ENCODE peak calls at places on chromosome 16, in four cellular contexts. B is cardiac fibroblast, A is colonic mucosa, K is tibial artery. M is an unnamed sample.
A peak's percentile ranks its signal among the peaks of the same experiment; 100 is the strongest.

GRCh38 chr16:1261131-1261917 is 5.5 kb downstream of the TPSD1 start:
- DNase-seq in B (no peak), A (no peak), K (no peak), M (no peak)

GRCh38 chr16:67445913-67446907 is 15.3 kb downstream of the HSD11B2 start:
- DNase-seq in B (no peak), A (peak; percentile 80), K (no peak), M (no peak)

GRCh38 chr16:35102780-35103403 is 1643.5 kb downstream of the TP53TG3F start:
- DNase-seq in B (no peak), A (no peak), K (no peak), M (no peak)

GRCh38 chr16:12295395-12295794 is 318.9 kb downstream of the SNX29 start:
- DNase-seq in B (no peak), A (no peak), K (no peak), M (no peak)

GRCh38 chr16:11188801-11189740 is 66.9 kb downstream of the SOCS1 start:
- DNase-seq in B (no peak), A (no peak), K (no peak), M (no peak)

GRCh38 chr16:76387994-76388393 is 110.8 kb downstream of the CNTNAP4 start:
- DNase-seq in B (no peak), A (no peak), K (no peak), M (no peak)

GRCh38 chr16:12674096-12674495 is 129.6 kb downstream of the CPPED1 start:
- DNase-seq in B (peak; percentile 68), A (no peak), K (no peak), M (peak; percentile 18)

GRCh38 chr16:56549744-56550385 is 15.0 kb upstream of the MT4 start:
- DNase-seq in B (peak; percentile 37), A (no peak), K (no peak), M (peak; percentile 15)

GRCh38 chr16:66359012-66359411 is 7.5 kb upstream of the CDH5 start:
- DNase-seq in B (peak; percentile 58), A (no peak), K (no peak), M (peak; percentile 29)

GRCh38 chr16:53142823-53143568 is 88.2 kb downstream of the CHD9 start:
- DNase-seq in B (peak; percentile 31), A (no peak), K (no peak), M (peak; percentile 35)

GRCh38 chr16:86680661-86681439 is 102.5 kb downstream of the FOXL1 start:
- DNase-seq in B (peak; percentile 80), A (no peak), K (no peak), M (no peak)

GRCh38 chr16:67934306-67935095 is 2.1 kb downstream of the PSMB10 start:
- DNase-seq in B (no peak), A (no peak), K (no peak), M (peak; percentile 26)

GRCh38 chr16:87621976-87622713 is 19.8 kb downstream of the JPH3 start:
- DNase-seq in B (no peak), A (no peak), K (no peak), M (no peak)

GRCh38 chr16:86963600-86964575 is 353.3 kb downstream of the C16orf95 start:
- DNase-seq in B (no peak), A (no peak), K (no peak), M (no peak)

GRCh38 chr16:64428463-64428862 is 693.4 kb downstream of the CDH11 start:
- DNase-seq in B (peak; percentile 72), A (no peak), K (no peak), M (peak; percentile 92)

GRCh38 chr16:84907575-84907974 is 87.8 kb downstream of the CRISPLD2 start:
- DNase-seq in B (peak; percentile 55), A (no peak), K (peak; percentile 79), M (peak; percentile 93)

GRCh38 chr16:765488-765865 is 4.9 kb downstream of the MSLN start:
- DNase-seq in B (no peak), A (no peak), K (no peak), M (no peak)

GRCh38 chr16:1291576-1291974 is 17.9 kb upstream of the UBE2I start:
- DNase-seq in B (no peak), A (no peak), K (no peak), M (no peak)

GRCh38 chr16:74836111-74836671 is 61.6 kb upstream of the FA2H start:
- DNase-seq in B (no peak), A (no peak), K (no peak), M (no peak)

GRCh38 chr16:47310792-47311211 is 150.1 kb downstream of the ITFG1 start:
- DNase-seq in B (no peak), A (no peak), K (no peak), M (no peak)

GRCh38 chr16:259814-260253 is 15.9 kb downstream of the RGS11 start:
- DNase-seq in B (no peak), A (no peak), K (no peak), M (no peak)

GRCh38 chr16:64408699-64409098 is 713.2 kb downstream of the CDH11 start:
- DNase-seq in B (no peak), A (no peak), K (no peak), M (no peak)

GRCh38 chr16:9465150-9465549 is 373.7 kb downstream of the HAPSTR1 start:
- DNase-seq in B (no peak), A (no peak), K (no peak), M (no peak)

GRCh38 chr16:265711-266110 is 10.0 kb downstream of the RGS11 start:
- DNase-seq in B (no peak), A (no peak), K (no peak), M (no peak)

GRCh38 chr16:3035289-3035971 is 1.3 kb downstream of the BICDL2 start:
- DNase-seq in B (no peak), A (no peak), K (no peak), M (no peak)

GRCh38 chr16:13068912-13069583 is 167.7 kb downstream of the SHISA9 start:
- DNase-seq in B (no peak), A (no peak), K (no peak), M (no peak)

GRCh38 chr16:51982715-51983680 is 563.9 kb downstream of the TOX3 start:
- DNase-seq in B (peak; percentile 85), A (peak; percentile 54), K (no peak), M (peak; percentile 86)

GRCh38 chr16:3665508-3665907 is 11.0 kb downstream of the DNASE1 start:
- DNase-seq in B (no peak), A (no peak), K (no peak), M (no peak)

GRCh38 chr16:80720759-80721470 is 83.5 kb downstream of the CDYL2 start:
- DNase-seq in B (no peak), A (no peak), K (no peak), M (peak; percentile 23)

GRCh38 chr16:12132290-12132689 is 155.8 kb downstream of the SNX29 start:
- DNase-seq in B (peak; percentile 34), A (no peak), K (no peak), M (peak; percentile 43)

GRCh38 chr16:77297996-77298637 is 98.9 kb downstream of the SYCE1L start:
- DNase-seq in B (peak; percentile 75), A (no peak), K (no peak), M (peak; percentile 33)

GRCh38 chr16:67184453-67185002 is 765 bp upstream of the MATCAP1 start:
- DNase-seq in B (no peak), A (no peak), K (no peak), M (no peak)

GRCh38 chr16:87648698-87649487 is 46.6 kb downstream of the JPH3 start:
- DNase-seq in B (no peak), A (no peak), K (no peak), M (no peak)

GRCh38 chr16:74271879-74272278 is 24.7 kb upstream of the PSMD7 start:
- DNase-seq in B (peak; percentile 9), A (no peak), K (no peak), M (no peak)

GRCh38 chr16:82748026-82748425 is 121.3 kb downstream of the CDH13 start:
- DNase-seq in B (peak; percentile 80), A (no peak), K (peak; percentile 46), M (peak; percentile 72)
- TF ChIP-seq CTCF in B (peak; percentile 40), A (no peak), K (no peak), M (peak; percentile 64)

GRCh38 chr16:30474062-30474452 is 1.5 kb downstream of the ITGAL start:
- DNase-seq in B (no peak), A (no peak), K (no peak), M (no peak)

GRCh38 chr16:30474684-30475083 is 2.1 kb downstream of the ITGAL start:
- DNase-seq in B (no peak), A (no peak), K (no peak), M (no peak)

GRCh38 chr16:30470632-30471007 is 1.9 kb upstream of the ITGAL start:
- DNase-seq in B (no peak), A (no peak), K (no peak), M (no peak)

GRCh38 chr16:30473231-30474061 is 904 bp downstream of the ITGAL start:
- DNase-seq in B (no peak), A (no peak), K (no peak), M (no peak)

DNA sequence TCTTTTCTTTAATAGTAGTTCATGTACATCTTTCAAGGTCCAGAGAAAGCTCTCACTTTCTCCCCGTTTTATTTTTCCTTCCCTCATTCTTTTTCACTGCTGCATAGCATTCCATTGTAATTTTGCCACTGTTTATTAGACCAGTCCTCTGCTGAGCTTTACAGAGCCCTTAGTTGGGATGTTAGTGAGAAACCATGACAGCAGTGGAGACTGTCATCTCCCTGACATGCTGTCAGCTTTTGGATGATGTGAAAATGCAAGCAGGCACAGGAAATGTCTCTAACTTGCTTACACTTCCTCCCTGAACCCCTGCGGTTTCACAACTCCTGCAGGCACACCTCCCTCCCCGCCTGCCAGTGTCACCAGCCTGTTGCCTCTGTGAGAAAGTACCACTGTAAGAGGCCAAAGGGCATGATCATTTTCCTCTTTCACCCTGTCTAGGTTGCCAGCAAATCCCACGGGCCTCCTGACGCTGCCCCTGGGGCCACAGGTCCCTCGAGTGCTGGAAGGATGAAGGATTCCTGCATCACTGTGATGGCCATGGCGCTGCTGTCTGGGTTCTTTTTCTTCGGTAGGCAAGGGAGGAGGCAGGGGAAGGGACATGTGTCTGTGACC is at the start of gene ITGAL:
- DNase-seq in B (no peak), A (peak; percentile 46), K (peak; percentile 45), M (no peak)
- H3K4me3 ChIP-seq in B (no peak within 1 kb of the TSS), A (peak within 1 kb of the TSS; percentile 23), K (no peak within 1 kb of the TSS), M (no peak within 1 kb of the TSS)

DNA sequence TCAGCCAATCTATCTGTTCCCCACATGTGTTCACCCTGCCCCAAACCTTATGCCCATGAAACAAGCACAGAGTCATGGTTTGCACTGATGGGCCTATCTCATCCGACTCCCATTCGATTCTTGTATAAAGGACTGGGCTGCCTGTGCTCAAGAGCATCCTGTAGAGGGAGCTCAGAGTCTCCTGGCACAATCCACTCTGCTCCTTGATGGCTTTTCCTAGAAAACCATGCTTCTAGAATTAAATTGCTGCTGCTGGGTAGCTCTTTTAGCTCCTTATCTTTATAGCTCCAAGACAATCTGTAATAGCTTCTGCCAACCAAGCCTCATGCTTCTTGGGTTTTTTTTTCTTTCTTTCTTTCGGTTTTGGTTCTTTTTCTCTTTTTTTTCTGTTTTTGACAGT is 9.7 kb downstream of the ZNF19 start:
- DNase-seq in B (peak; percentile 48), A (no peak), K (no peak), M (peak; percentile 71)
- TF ChIP-seq CTCF in B (peak; percentile 61), A (peak; percentile 33), K (no peak), M (peak; percentile 82)

DNA sequence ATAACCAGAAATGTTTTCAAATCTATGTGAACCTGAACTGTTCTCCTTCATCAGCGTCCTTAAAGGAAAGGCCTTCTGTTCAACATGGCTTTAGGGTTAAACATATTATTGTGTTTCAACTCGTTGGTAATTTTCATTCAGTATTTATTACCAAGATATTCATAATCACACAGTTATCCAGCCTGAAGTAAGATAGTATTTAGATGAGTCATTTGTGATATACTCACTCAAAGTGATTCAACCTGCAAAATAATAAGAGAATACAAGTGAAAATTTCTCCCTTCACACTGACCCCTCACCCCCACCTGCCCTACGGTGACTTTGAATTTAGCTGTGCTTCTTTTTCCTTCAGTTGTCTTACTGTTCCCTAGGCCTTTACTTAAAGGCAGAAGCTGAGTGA is 3.0 kb downstream of the CYLD start:
- DNase-seq in B (no peak), A (no peak), K (no peak), M (peak; percentile 19)
- H3K4me3 ChIP-seq in B (no peak overlapping the region), A (no peak overlapping the region), K (no peak overlapping the region), M (no peak overlapping the region)

GRCh38 chr16:57618306-57619132 is 9.9 kb upstream of the ADGRG1 start:
- DNase-seq in B (peak; percentile 31), A (no peak), K (no peak), M (peak; percentile 20)
- TF ChIP-seq CTCF in B (no peak), A (no peak), K (no peak), M (no peak)